ENCODE peak calls at places on chromosomes 5 and 9, in ten cellular contexts. B is HFF-Myc; N is Peyer's patch; G is GDM1; F is NCI-H460; Q is A549; V is stimulated activated CD4-positive, alpha-beta T cell treated with anti-CD3 and anti-CD28 coated beads, Interleukin-4, amount 100 ng/mL, for 4 hours; I is epithelial cell of esophagus; H is tibial artery; S is GM19239. Y is an unnamed sample.

GRCh38 chr5:140251527-140251973 is 51.4 kb downstream of the PFDN1 start:
- DNase-seq in B (peak; percentile 39), N (peak; percentile 34), G (peak; percentile 61), F (no peak), Q (peak; percentile 37), V (peak; percentile 40), I (peak; percentile 82), H (no peak), S (peak; percentile 20), Y (peak; percentile 99)

GRCh38 chr9:113559834-113560620 is 96.5 kb downstream of the RGS3 start:
- DNase-seq in B (no peak), N (no peak), G (no peak), F (no peak), Q (no peak), V (no peak), I (no peak), H (peak; percentile 62), S (no peak), Y (no peak)

GRCh38 chr9:114925039-114925438 is 5.4 kb downstream of the TNFSF8 start:
- DNase-seq in B (no peak), N (no peak), G (no peak), F (no peak), Q (no peak), V (no peak), I (no peak), H (no peak), S (no peak), Y (no peak)

GRCh38 chr5:144276034-144276822 is 105.6 kb downstream of the KCTD16 start:
- DNase-seq in B (no peak), N (no peak), G (no peak), F (no peak), Q (no peak), V (no peak), I (no peak), H (no peak), S (no peak), Y (no peak)

GRCh38 chr5:74816875-74817274 is 49.3 kb downstream of the FAM169A start:
- DNase-seq in B (no peak), N (no peak), G (no peak), F (no peak), Q (no peak), V (no peak), I (no peak), H (no peak), S (no peak), Y (no peak)

GRCh38 chr9:2257530-2257929 is 242.4 kb downstream of the SMARCA2 start:
- DNase-seq in B (no peak), N (peak; percentile 51), G (no peak), F (no peak), Q (no peak), V (no peak), I (no peak), H (no peak), S (no peak), Y (no peak)

GRCh38 chr9:134858051-134858841 is 22.4 kb upstream of the FCN2 start:
- DNase-seq in B (peak; percentile 11), N (no peak), G (no peak), F (no peak), Q (peak; percentile 30), V (peak; percentile 5), I (no peak), H (no peak), S (peak; percentile 56), Y (peak; percentile 28)

GRCh38 chr9:92530893-92531292 is 4.9 kb downstream of the ECM2 start:
- DNase-seq in B (no peak), N (no peak), G (no peak), F (no peak), Q (no peak), V (no peak), I (no peak), H (no peak), S (no peak), Y (no peak)

GRCh38 chr9:84754461-84754860 is 84.9 kb downstream of the NTRK2 start:
- DNase-seq in B (no peak), N (no peak), G (no peak), F (no peak), Q (no peak), V (no peak), I (no peak), H (no peak), S (no peak), Y (no peak)

GRCh38 chr5:84092738-84093137 is 291.9 kb downstream of the EDIL3 start:
- DNase-seq in B (no peak), N (no peak), G (no peak), F (no peak), Q (no peak), V (no peak), I (no peak), H (no peak), S (no peak), Y (no peak)